ENCODE peak calls at places on chromosomes 1 and 21, in six cellular contexts. N is upper lobe of right lung; Q is transverse colon; K is naive thymus-derived CD4-positive, alpha-beta T cell; Y is OCI-LY7; E is mesendoderm. L is an unnamed sample.
A peak's percentile ranks its signal among the peaks of the same experiment; 100 is the strongest.

GRCh38 chr1:156914440-156914856 is 6.0 kb upstream of the LRRC71 start:
- DNase-seq in Q (no peak), K (no peak), E (no peak), Y (no peak), N (no peak), L (no peak)

GRCh38 chr1:190475394-190476250 is 2.0 kb downstream of the BRINP3 start:
- DNase-seq in K (no peak), N (peak; percentile 44), Q (peak; percentile 51), Y (no peak), E (peak; percentile 30), L (no peak)

GRCh38 chr1:210597555-210598134 is 268.9 kb downstream of the HHAT start:
- DNase-seq in K (no peak), N (no peak), Q (no peak), Y (no peak), E (peak; percentile 97), L (no peak)

GRCh38 chr1:21302747-21303715 is 12.8 kb upstream of the ECE1 start:
- DNase-seq in Q (peak; percentile 84), N (no peak), K (no peak), Y (no peak), E (no peak), L (no peak)

GRCh38 chr1:159854693-159855192 is 7.7 kb downstream of the VSIG8 start:
- DNase-seq in Q (peak; percentile 90), N (peak; percentile 96), E (peak; percentile 68), K (peak; percentile 70), Y (no peak), L (peak; percentile 70)

GRCh38 chr1:173562813-173563212 is 40.1 kb downstream of the SLC9C2 start:
- DNase-seq in Y (no peak), K (no peak), E (peak; percentile 75), N (no peak), Q (no peak), L (no peak)

GRCh38 chr1:58748625-58749198 is 35.1 kb downstream of the JUN start:
- DNase-seq in N (no peak), Y (no peak), K (no peak), E (no peak), Q (no peak), L (no peak)

GRCh38 chr1:84701366-84701765 is 11.1 kb upstream of the SSX2IP start:
- DNase-seq in K (no peak), Q (no peak), E (no peak), Y (no peak), N (no peak), L (no peak)

GRCh38 chr1:240093120-240093961 is 1.7 kb downstream of the FMN2 start:
- DNase-seq in Q (peak; percentile 9), E (peak; percentile 64), N (no peak), Y (no peak), K (no peak), L (no peak)

GRCh38 chr21:45584786-45585185 is 42.5 kb upstream of the SLC19A1 start:
- DNase-seq in E (no peak), Y (no peak), N (peak; percentile 38), K (no peak), Q (no peak), L (no peak)

GRCh38 chr1:24418898-24419628 is 3.5 kb downstream of the NIPAL3 start:
- DNase-seq in K (no peak), E (no peak), Q (peak; percentile 67), Y (no peak), N (peak; percentile 85), L (no peak)

GRCh38 chr1:184755226-184756065 is 788 bp upstream of the EDEM3 start:
- DNase-seq in K (peak; percentile 22), E (no peak), N (no peak), Q (peak; percentile 13), Y (peak; percentile 33), L (peak; percentile 67)

GRCh38 chr21:37365657-37366487 is 701 bp upstream of the DYRK1A start:
- DNase-seq in E (peak; percentile 87), N (peak; percentile 91), Y (peak; percentile 74), Q (peak; percentile 76), K (no peak), L (peak; percentile 75)

GRCh38 chr1:84298688-84299535 is 2.6 kb upstream of the SAMD13 start:
- DNase-seq in Y (peak; percentile 24), E (peak; percentile 60), N (peak; percentile 72), K (peak; percentile 34), Q (peak; percentile 49), L (peak; percentile 14)

DNA sequence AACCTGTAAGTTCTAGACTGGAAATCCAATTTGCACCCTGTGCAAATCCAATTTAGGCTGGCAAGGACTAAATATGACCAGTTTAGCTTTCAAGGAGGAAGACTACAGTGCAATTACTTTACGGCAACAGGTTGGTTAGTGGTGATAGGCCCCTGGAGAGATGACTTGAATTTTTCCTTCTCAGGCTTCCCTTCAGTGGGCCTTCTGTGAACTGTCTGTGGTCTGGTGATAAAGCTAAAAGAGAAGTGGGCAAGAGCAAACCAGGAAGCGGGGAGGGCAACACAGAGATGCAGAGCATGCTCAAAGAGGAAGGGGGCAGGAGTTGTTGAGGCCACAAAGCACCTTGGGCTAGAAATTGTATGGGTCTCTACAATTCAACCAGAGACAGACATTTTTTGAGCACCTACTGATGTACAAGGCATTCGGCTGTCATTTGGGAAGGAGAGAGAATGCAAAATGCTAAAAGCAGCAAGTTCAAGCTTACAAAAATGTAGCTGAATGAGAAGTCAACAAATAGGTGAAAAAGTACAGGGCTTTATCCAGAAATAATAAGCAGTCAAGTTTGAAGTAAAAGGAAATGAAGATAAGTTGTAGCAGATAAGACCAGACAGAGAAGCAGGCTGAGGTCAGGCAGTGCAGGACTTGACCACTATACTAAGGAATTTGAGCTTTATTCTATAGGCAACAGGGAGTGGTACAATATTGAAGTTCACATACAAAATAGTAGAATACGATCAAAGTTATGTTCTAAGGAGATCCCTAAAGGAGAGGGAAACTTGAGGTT is 23.9 kb downstream of the INPP5B start:
- DNase-seq in Y (peak; percentile 93), K (no peak), Q (no peak), N (no peak), E (no peak), L (no peak)
- H3K4me3 ChIP-seq in Y (peak overlapping the region; percentile 37), K (no peak overlapping the region), Q (no peak overlapping the region), N (no peak overlapping the region), E (no peak overlapping the region), L (no peak overlapping the region)

GRCh38 chr1:230825061-230825803 is 43.1 kb downstream of the C1orf198 start:
- DNase-seq in Q (no peak), E (peak; percentile 21), Y (no peak), N (no peak), K (no peak), L (no peak)

GRCh38 chr1:230827081-230827681 is 41.1 kb downstream of the C1orf198 start:
- DNase-seq in Y (no peak), E (no peak), K (no peak), N (no peak), Q (no peak), L (no peak)

GRCh38 chr1:230826166-230826875 is 42.0 kb downstream of the C1orf198 start:
- DNase-seq in Y (no peak), N (no peak), K (no peak), E (no peak), Q (no peak), L (no peak)

GRCh38 chr1:230824571-230825060 is 43.7 kb downstream of the C1orf198 start:
- DNase-seq in Y (no peak), Q (no peak), N (no peak), E (no peak), K (no peak), L (no peak)

GRCh38 chr1:230825804-230826160 is 42.5 kb downstream of the C1orf198 start:
- DNase-seq in N (no peak), K (no peak), Q (no peak), Y (no peak), E (no peak), L (no peak)
- H3K4me1 ChIP-seq in N (peaks cover 21% of the 10 kb centered on the region), K (no peaks in the 10 kb centered on the region), Q (peaks cover 16% of the 10 kb centered on the region), Y (no peaks in the 10 kb centered on the region), E (no peaks in the 10 kb centered on the region), L (no peaks in the 10 kb centered on the region)

DNA sequence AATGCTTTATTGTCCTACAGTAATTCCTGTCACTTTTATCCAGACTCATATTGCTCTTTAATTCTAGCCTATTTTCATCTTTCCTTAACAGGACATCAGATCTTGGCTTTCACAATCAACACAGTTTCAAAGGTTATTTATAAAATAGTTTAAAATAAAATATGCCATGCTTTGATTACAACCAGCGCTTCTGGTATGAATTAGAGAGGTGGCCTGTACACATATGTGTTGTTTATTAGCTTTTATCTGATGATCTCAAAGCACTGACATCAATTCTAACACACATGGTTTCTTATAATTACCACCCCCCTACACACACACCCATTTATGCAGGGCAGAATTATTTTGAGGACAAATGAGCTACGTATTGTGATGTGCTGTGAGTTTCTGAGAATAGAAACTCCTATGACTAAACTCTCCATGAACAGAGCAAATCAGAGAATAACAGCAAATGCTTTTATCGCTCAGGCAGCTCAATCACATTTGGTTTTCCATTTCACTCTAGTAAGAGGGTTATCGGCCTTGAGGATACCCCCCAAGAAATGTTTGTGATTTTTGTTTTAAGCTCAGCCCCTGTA is 18.0 kb downstream of the CD247 start:
- DNase-seq in K (no peak), N (no peak), Y (peak; percentile 43), E (no peak), Q (no peak), L (no peak)
- H3K27ac ChIP-seq in K (peak overlapping the region; percentile 96), N (no peak overlapping the region), Y (peak overlapping the region; percentile 90), E (no peak overlapping the region), Q (no peak overlapping the region), L (peak overlapping the region; percentile 48)

DNA sequence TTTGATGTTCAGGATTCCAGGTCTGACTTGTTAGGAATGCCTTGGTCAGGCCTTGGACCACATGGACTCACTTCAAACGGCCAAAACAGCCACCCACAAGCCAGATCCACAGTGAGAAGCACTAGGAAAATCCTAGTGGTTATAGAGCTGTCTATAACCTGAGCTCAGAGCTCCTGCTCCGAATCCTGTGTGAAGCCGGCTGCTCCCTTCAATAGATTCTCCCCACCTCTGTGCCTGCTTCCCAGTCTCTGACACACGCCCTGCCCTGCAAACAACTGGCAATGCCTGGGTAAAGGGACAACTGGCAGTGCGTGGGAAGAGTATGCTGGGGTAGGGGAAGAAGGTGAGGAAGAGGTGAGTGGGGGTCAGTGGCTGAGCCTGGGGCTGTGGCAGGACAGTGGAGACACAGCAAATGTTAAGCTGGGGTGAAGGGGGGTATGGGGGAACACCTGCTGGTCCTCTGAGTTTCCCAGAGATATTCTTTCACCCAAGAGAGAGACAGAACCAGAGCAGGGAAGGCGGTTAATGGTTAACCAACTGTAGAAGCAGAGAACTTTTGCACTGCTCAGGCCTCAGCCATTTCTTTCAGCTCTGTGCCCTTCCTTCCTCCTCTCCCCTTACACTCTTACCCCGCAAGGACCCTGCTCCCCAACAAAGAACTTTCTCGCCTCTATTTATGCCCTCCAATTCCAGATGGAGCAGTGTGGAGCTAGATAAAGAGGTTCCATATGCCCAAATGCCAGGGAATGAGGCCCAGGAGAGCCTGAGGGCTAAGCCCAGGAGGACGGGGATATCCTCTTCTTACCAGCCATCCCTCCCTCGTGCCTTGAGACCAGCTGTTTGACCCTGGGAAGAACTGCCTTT is 4.4 kb downstream of the PLXNA2 start:
- DNase-seq in N (no peak), K (no peak), Y (no peak), Q (peak; percentile 77), E (no peak), L (no peak)
- H3K4me3 ChIP-seq in N (peak overlapping the region; percentile 92), K (no peak overlapping the region), Y (no peak overlapping the region), Q (no peak overlapping the region), E (peak overlapping the region; percentile 19), L (no peak overlapping the region)